ENCODE peak calls at places on chromosomes 11 and 22, in ten cellular contexts. N is smooth muscle cell of the brain vasculature; O is fibroblast of lung; B is neural crest cell; C is pons; K is IMR-90; P is ovary; H is OCI-LY7; G is brain microvascular endothelial cell; L is stimulated activated naive CD8-positive, alpha-beta T cell treated with anti-CD3 and anti-CD28 coated beads, Interleukin-15, amount 100 ng/mL, for 72 hours. E is an unnamed sample.

GRCh38 chr11:63764712-63765631 is 3.6 kb downstream of the ZFTA start:
- DNase-seq in N (no peak), O (peak), B (peak), C (no peak), K (no peak), P (peak), H (no peak), G (no peak), L (no peak), E (no peak)

GRCh38 chr22:31083377-31083768 is 2.3 kb downstream of the SMTN start:
- DNase-seq in N (no peak), O (no peak), B (no peak), C (no peak), K (no peak), P (peak), H (no peak), G (no peak), L (no peak), E (no peak)

GRCh38 chr22:19555651-19556050 is 31.4 kb upstream of the CLDN5 start:
- DNase-seq in N (no peak), O (no peak), B (no peak), C (no peak), K (no peak), P (no peak), H (no peak), G (no peak), L (no peak), E (no peak)

GRCh38 chr22:20198527-20199319 is 47.9 kb upstream of the CCDC188 start:
- DNase-seq in N (no peak), O (no peak), B (no peak), C (no peak), K (no peak), P (no peak), H (no peak), G (no peak), L (no peak), E (no peak)

GRCh38 chr11:32173435-32173834 is 82.6 kb downstream of the RCN1 start:
- DNase-seq in N (peak), O (peak), B (peak), C (peak), K (peak), P (peak), H (no peak), G (peak), L (peak), E (no peak)

GRCh38 chr11:119721129-119722120 is 7.6 kb downstream of the NECTIN1 start:
- DNase-seq in N (no peak), O (no peak), B (peak), C (no peak), K (no peak), P (no peak), H (no peak), G (no peak), L (no peak), E (no peak)

GRCh38 chr22:37167981-37168647 is 18.4 kb upstream of the IL2RB start:
- DNase-seq in N (no peak), O (no peak), B (no peak), C (no peak), K (no peak), P (no peak), H (no peak), G (no peak), L (no peak), E (no peak)

GRCh38 chr11:134037093-134037908 is 31.6 kb upstream of the JAM3 start:
- DNase-seq in N (peak), O (peak), B (peak), C (no peak), K (peak), P (peak), H (no peak), G (peak), L (peak), E (no peak)

GRCh38 chr11:19832901-19833300 is 120.3 kb downstream of the NAV2 start:
- DNase-seq in N (no peak), O (no peak), B (no peak), C (no peak), K (no peak), P (no peak), H (no peak), G (no peak), L (no peak), E (no peak)

GRCh38 chr11:77047007-77047927 is 13.1 kb downstream of the B3GNT6 start:
- DNase-seq in N (peak), O (peak), B (peak), C (peak), K (peak), P (peak), H (peak), G (peak), L (peak), E (peak)

GRCh38 chr11:8814209-8814922 is 96.6 kb upstream of the AKIP1 start:
- DNase-seq in N (no peak), O (no peak), B (no peak), C (no peak), K (no peak), P (no peak), H (peak), G (no peak), L (no peak), E (no peak)

GRCh38 chr22:26367402-26368245 is 61.4 kb upstream of the ASPHD2 start:
- DNase-seq in N (peak), O (peak), B (peak), C (peak), K (peak), P (no peak), H (peak), G (peak), L (peak), E (peak)

GRCh38 chr22:29143848-29144785 is 61.6 kb upstream of the EMID1 start:
- DNase-seq in N (no peak), O (no peak), B (no peak), C (no peak), K (no peak), P (peak), H (no peak), G (no peak), L (no peak), E (no peak)

E was measured in central memory CD8-positive, alpha-beta T cell.